ENCODE peak calls at places on chromosome 2, in four cellular contexts. D, C, N and M are unnamed samples.

GRCh38 chr2:133970641-133971040 is 283.2 kb upstream of the MGAT5 start:
- DNase-seq in C (no peak), D (no peak), N (no peak), M (no peak)

GRCh38 chr2:240195316-240195861 is 54.9 kb upstream of the OTOS start:
- DNase-seq in C (no peak), N (no peak), D (no peak), M (no peak)

GRCh38 chr2:115115135-115115534 is 672.7 kb downstream of the DPP10 start:
- DNase-seq in C (no peak), N (no peak), D (no peak), M (no peak)

GRCh38 chr2:54725343-54726099 is 2.1 kb downstream of the EML6 start:
- DNase-seq in D (no peak), C (no peak), N (no peak), M (no peak)

GRCh38 chr2:231244382-231245252 is 46.2 kb downstream of the ARMC9 start:
- DNase-seq in N (no peak), C (no peak), D (no peak), M (no peak)

GRCh38 chr2:148645135-148645924 is 779 bp downstream of the EPC2 start:
- DNase-seq in N (peak), C (peak), D (peak), M (peak)

GRCh38 chr2:43576983-43577892 is 18.6 kb downstream of the THADA start:
- DNase-seq in C (no peak), N (peak), D (no peak), M (peak)

GRCh38 chr2:55875434-55876135 is 48.0 kb downstream of the EFEMP1 start:
- DNase-seq in C (no peak), N (peak), D (no peak), M (no peak)

GRCh38 chr2:158501301-158501700 is 44.5 kb downstream of the PKP4 start:
- DNase-seq in N (no peak), D (peak), C (peak), M (no peak)

GRCh38 chr2:208360259-208361076 is 46.1 kb upstream of the PTH2R start:
- DNase-seq in D (no peak), C (no peak), N (no peak), M (no peak)

GRCh38 chr2:217943379-217944321 is 59.1 kb downstream of the TNS1 start:
- DNase-seq in C (peak), D (peak), N (peak), M (peak)

GRCh38 chr2:106010818-106011355 is 183.2 kb downstream of the UXS1 start:
- DNase-seq in C (no peak), N (no peak), D (no peak), M (no peak)

GRCh38 chr2:246489-247145 is 17.2 kb downstream of the SH3YL1 start:
- DNase-seq in D (peak), C (peak), N (peak), M (no peak)

GRCh38 chr2:170013802-170014551 is 164.0 kb upstream of the MYO3B start:
- DNase-seq in C (no peak), D (no peak), N (peak), M (peak)